ENCODE peak calls at places on chromosome 19, in five cellular contexts. S is brain microvascular endothelial cell; H is sciatic nerve; M is activated T-helper 1 cell treated with anti-CD3 and anti-CD28 coated beads, Interleukin-2, amount 50 U/mL, for 16 hours; T is nucleus accumbens. A is an unnamed sample.

GRCh38 chr19:1223018-1223855 is 14.6 kb downstream of the CBARP start:
- DNase-seq in S (no peak), H (no peak), T (no peak), M (no peak), A (no peak)

GRCh38 chr19:39407644-39408391 is 1.2 kb downstream of the ZFP36 start:
- DNase-seq in T (no peak), H (peak), S (no peak), M (peak), A (no peak)

GRCh38 chr19:7349231-7349591 is 474 bp downstream of the ARHGEF18 start:
- DNase-seq in H (peak), T (no peak), S (no peak), M (no peak), A (no peak)

GRCh38 chr19:18152817-18153554 is at the start of gene PIK3R2:
- DNase-seq in M (peak), T (peak), S (peak), H (peak), A (peak)

GRCh38 chr19:16851031-16851712 is 22.0 kb downstream of the SIN3B start:
- DNase-seq in S (peak), M (no peak), H (no peak), T (no peak), A (no peak)

GRCh38 chr19:39444598-39445257 is 654 bp upstream of the SUPT5H start:
- DNase-seq in S (no peak), H (no peak), M (no peak), T (no peak), A (no peak)

GRCh38 chr19:41501854-41502253 is 58.9 kb downstream of the ERICH4 start:
- DNase-seq in M (no peak), S (no peak), H (no peak), T (no peak), A (no peak)

GRCh38 chr19:55483681-55484361 is 1.2 kb upstream of the NAT14 start:
- DNase-seq in T (no peak), M (no peak), H (no peak), S (no peak), A (no peak)

GRCh38 chr19:6970021-6970420 is 51.2 kb downstream of the MBD3L2B start:
- DNase-seq in M (no peak), H (no peak), S (no peak), T (no peak), A (no peak)

GRCh38 chr19:39319892-39320168 is 833 bp downstream of the LRFN1 start:
- DNase-seq in H (no peak), S (no peak), T (no peak), M (no peak), A (no peak)

GRCh38 chr19:2507109-2507508 is 31.2 kb downstream of the GADD45B start:
- DNase-seq in T (no peak), M (no peak), S (peak), H (no peak), A (no peak)

GRCh38 chr19:29571181-29571580 is 34.9 kb upstream of the POP4 start:
- DNase-seq in S (no peak), T (no peak), M (no peak), H (no peak), A (no peak)

GRCh38 chr19:13748169-13748884 is 16.0 kb upstream of the MRI1 start:
- DNase-seq in S (peak), M (no peak), T (no peak), H (no peak), A (no peak)

GRCh38 chr19:57171551-57172081 is 4.3 kb upstream of the DUXA start:
- DNase-seq in T (peak), M (no peak), H (peak), S (peak), A (peak)

GRCh38 chr19:11382898-11383705 is 1.0 kb downstream of the EPOR start:
- DNase-seq in T (no peak), S (no peak), M (no peak), H (peak), A (no peak)

GRCh38 chr19:57620673-57621348 is 6.8 kb downstream of the ZNF134 start:
- DNase-seq in M (no peak), T (no peak), S (no peak), H (no peak), A (no peak)

GRCh38 chr19:11203194-11204075 is 6.1 kb upstream of the KANK2 start:
- DNase-seq in T (peak), H (peak), M (peak), S (peak), A (no peak)

GRCh38 chr19:16014923-16015804 is 61.1 kb upstream of the TPM4 start:
- DNase-seq in T (no peak), H (no peak), S (no peak), M (no peak), A (no peak)

GRCh38 chr19:50510121-50510670 is 795 bp downstream of the JOSD2 start:
- DNase-seq in H (no peak), T (no peak), S (no peak), M (no peak), A (no peak)

GRCh38 chr19:11377237-11377636 is 2.8 kb downstream of the SWSAP1 start:
- DNase-seq in T (peak), M (no peak), H (no peak), S (peak), A (no peak)

GRCh38 chr19:19662866-19663291 is 597 bp downstream of the ATP13A1 start:
- DNase-seq in H (no peak), T (no peak), M (no peak), S (no peak), A (no peak)

GRCh38 chr19:18558202-18558555 is 509 bp downstream of the KXD1 start:
- DNase-seq in H (no peak), M (no peak), S (no peak), T (no peak), A (no peak)

GRCh38 chr19:12792048-12792852 is 964 bp downstream of the JUNB start:
- DNase-seq in S (no peak), T (peak), H (peak), M (peak), A (peak)

GRCh38 chr19:5354403-5354802 is 13.8 kb upstream of the PTPRS start:
- DNase-seq in T (no peak), H (no peak), M (no peak), S (peak), A (no peak)

GRCh38 chr19:750640-751423 is at the start of gene MISP:
- DNase-seq in H (no peak), S (no peak), M (no peak), T (no peak), A (no peak)

GRCh38 chr19:35457173-35457572 is 9.1 kb downstream of the FFAR2 start:
- DNase-seq in M (no peak), T (no peak), H (no peak), S (no peak), A (no peak)